ENCODE peak calls at places on chromosomes 2 and 18, in ten cellular contexts. M, O, A, X, J, R, B, D, N and W are unnamed samples.
A peak's percentile ranks its signal among the peaks of the same experiment; 100 is the strongest.

GRCh38 chr2:96759548-96759947 is 1.2 kb upstream of the CNNM4 start:
- DNase-seq in D (no peak), M (no peak), N (no peak), B (no peak), O (no peak), J (no peak), A (no peak), R (no peak), X (no peak), W (no peak)

GRCh38 chr2:215571693-215572092 is 135.8 kb upstream of the FN1 start:
- DNase-seq in A (no peak), N (no peak), B (no peak), X (no peak), O (no peak), J (no peak), M (no peak), D (no peak), R (no peak), W (no peak)

GRCh38 chr2:194155406-194155805 is 1501.6 kb upstream of the SLC39A10 start:
- DNase-seq in R (no peak), D (no peak), M (no peak), O (no peak), N (no peak), B (no peak), J (no peak), A (no peak), X (no peak), W (no peak)

GRCh38 chr2:236576978-236577377 is 7.4 kb downstream of the ACKR3 start:
- DNase-seq in B (no peak), N (no peak), M (no peak), J (no peak), O (no peak), A (no peak), D (no peak), R (no peak), X (no peak), W (no peak)

GRCh38 chr2:45929674-45930395 is 278.4 kb downstream of the PRKCE start:
- DNase-seq in B (no peak), J (no peak), A (no peak), N (no peak), D (no peak), M (no peak), R (no peak), O (no peak), X (no peak), W (no peak)

GRCh38 chr2:224552771-224553170 is 32.4 kb downstream of the CUL3 start:
- DNase-seq in D (no peak), O (no peak), M (no peak), A (no peak), R (no peak), X (no peak), N (no peak), B (no peak), J (no peak), W (no peak)

GRCh38 chr18:44823782-44824181 is 143.1 kb downstream of the SETBP1 start:
- DNase-seq in R (no peak), M (no peak), X (no peak), B (no peak), A (no peak), D (no peak), N (peak; percentile 48), O (no peak), J (no peak), W (no peak)

GRCh38 chr2:218323526-218324472 is 31.5 kb upstream of the TMBIM1 start:
- DNase-seq in O (no peak), D (peak; percentile 86), A (no peak), J (no peak), B (peak; percentile 31), X (no peak), M (no peak), R (peak; percentile 88), N (peak; percentile 60), W (no peak)

GRCh38 chr18:51867767-51868166 is 472.2 kb upstream of the DCC start:
- DNase-seq in X (no peak), R (no peak), J (no peak), O (no peak), N (no peak), B (no peak), A (no peak), D (no peak), M (no peak), W (no peak)

GRCh38 chr2:106851055-106851454 is 34.9 kb downstream of the ST6GAL2 start:
- DNase-seq in M (no peak), N (no peak), R (no peak), A (no peak), O (no peak), X (no peak), J (no peak), D (no peak), B (no peak), W (no peak)

GRCh38 chr18:24763765-24764548 is 303.5 kb downstream of the HRH4 start:
- DNase-seq in R (no peak), X (peak; percentile 12), B (peak; percentile 25), O (no peak), J (no peak), M (no peak), D (no peak), N (peak; percentile 16), A (no peak), W (no peak)

GRCh38 chr2:109479804-109480203 is 134.0 kb downstream of the SEPTIN10 start:
- DNase-seq in X (no peak), O (no peak), A (no peak), B (no peak), J (no peak), R (peak; percentile 45), N (no peak), D (no peak), M (no peak), W (no peak)

GRCh38 chr2:84901593-84902120 is 3.8 kb upstream of the TMSB10 start:
- DNase-seq in A (no peak), B (no peak), R (no peak), J (no peak), D (no peak), N (no peak), X (no peak), O (no peak), M (no peak), W (no peak)

GRCh38 chr18:51361130-51361860 is 163.8 kb upstream of the MEX3C start:
- DNase-seq in N (no peak), M (no peak), D (no peak), B (no peak), A (no peak), X (no peak), R (no peak), J (no peak), O (no peak), W (no peak)

GRCh38 chr18:30568333-30568732 is 474.2 kb downstream of the DSC3 start:
- DNase-seq in B (no peak), J (no peak), M (no peak), D (no peak), X (no peak), R (no peak), N (no peak), O (no peak), A (no peak), W (no peak)

DNA sequence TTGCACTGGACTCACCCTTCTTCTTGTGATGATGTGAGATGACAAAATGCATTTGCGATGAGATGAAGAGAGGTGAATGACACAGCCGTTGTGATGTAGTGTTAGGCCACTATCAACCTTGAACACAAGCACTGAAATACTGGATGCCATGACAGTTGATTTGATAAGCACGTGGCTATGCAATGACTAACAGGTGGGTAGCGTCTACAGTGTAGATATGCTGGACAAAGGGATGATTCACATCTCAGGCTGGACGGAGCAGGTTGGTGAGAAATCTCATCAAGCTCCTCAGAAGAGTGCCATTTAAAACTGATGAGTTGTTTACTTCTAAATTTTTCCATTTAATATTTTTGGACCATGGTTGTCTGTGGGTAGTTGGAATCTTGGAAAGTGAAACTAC is 375.8 kb upstream of the LYPD1 start:
- DNase-seq in N (no peak), J (no peak), O (no peak), B (no peak), A (no peak), D (no peak), R (no peak), M (no peak), X (no peak), W (no peak)
- H3K9me3 ChIP-seq in N (no peaks in the 10 kb centered on the region), J (no peaks in the 10 kb centered on the region), O (no peaks in the 10 kb centered on the region), B (no peaks in the 10 kb centered on the region), A (no peaks in the 10 kb centered on the region), D (no peaks in the 10 kb centered on the region), R (no peaks in the 10 kb centered on the region), M (no peaks in the 10 kb centered on the region), X (no peaks in the 10 kb centered on the region), W (no peaks in the 10 kb centered on the region)

DNA sequence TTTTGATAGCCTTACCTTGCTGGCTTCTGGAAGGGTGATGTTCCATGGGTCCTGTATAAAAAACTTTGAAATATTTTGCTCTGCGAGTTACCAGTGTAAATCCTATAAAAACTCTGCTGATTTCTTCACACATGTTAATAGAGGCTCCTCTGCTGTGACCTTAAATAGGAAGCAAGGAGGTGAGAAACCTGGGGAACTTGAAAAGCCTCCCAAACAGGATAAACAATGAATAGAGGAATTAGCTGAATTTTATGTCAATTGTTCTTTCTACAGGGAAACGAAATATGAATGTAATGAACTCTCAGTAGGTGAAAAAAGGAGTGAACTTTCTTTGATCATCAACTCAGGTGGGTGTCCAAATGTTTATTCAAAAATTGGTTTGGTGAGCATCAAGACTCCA is 10.8 kb upstream of the CCL20 start:
- DNase-seq in M (no peak), O (no peak), X (no peak), J (no peak), D (no peak), N (no peak), A (no peak), R (no peak), B (no peak), W (no peak)
- H3K9me3 ChIP-seq in M (no peaks in the 10 kb centered on the region), O (no peaks in the 10 kb centered on the region), X (no peaks in the 10 kb centered on the region), J (no peaks in the 10 kb centered on the region), D (no peaks in the 10 kb centered on the region), N (no peaks in the 10 kb centered on the region), A (no peaks in the 10 kb centered on the region), R (no peaks in the 10 kb centered on the region), B (no peaks in the 10 kb centered on the region), W (no peaks in the 10 kb centered on the region)

DNA sequence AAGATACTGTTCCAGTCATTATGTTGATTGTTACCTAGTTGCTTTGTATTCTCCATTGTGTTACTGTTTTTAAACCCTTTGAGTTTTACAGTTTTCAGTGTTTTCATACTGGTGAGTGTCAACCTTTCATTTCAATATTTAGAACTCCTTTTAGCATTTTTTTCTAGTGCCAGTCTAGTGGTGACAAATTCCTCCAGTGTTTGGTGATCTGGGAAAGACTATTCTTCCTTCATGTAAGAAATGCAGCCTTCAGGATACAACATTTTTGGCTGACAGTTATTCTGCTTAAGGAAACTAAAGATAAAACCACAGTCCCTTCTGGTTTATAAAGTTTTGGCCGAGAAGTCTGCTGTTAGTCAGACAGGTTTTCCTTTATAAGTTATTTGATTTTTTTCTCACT is 143.8 kb downstream of the ETAA1 start:
- DNase-seq in A (no peak), R (no peak), N (no peak), O (no peak), M (no peak), X (no peak), J (no peak), D (no peak), B (no peak), W (no peak)
- H3K9me3 ChIP-seq in A (peaks cover 2% of the 10 kb centered on the region), R (no peaks in the 10 kb centered on the region), N (no peaks in the 10 kb centered on the region), O (peaks cover 5% of the 10 kb centered on the region), M (peaks cover 7% of the 10 kb centered on the region), X (peaks cover 8% of the 10 kb centered on the region), J (no peaks in the 10 kb centered on the region), D (no peaks in the 10 kb centered on the region), B (peaks cover 7% of the 10 kb centered on the region), W (no peaks in the 10 kb centered on the region)

DNA sequence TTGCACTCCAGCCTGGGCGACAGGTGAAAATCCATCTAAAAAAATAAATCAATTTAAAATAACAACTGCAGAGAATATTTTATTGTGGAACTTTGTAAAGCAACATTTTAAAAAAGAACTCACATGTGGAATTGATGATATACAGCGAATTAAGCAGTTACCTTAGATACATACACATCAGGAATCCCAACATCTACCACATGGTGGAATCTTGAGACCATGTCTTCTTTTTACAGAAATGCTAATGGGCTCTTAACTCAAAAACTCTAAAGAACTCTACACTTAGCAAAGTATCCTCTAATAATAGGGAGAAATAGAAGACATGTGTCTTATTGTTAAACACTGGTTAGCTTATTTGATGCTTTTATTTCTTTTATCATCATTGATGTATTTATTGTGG is 373.6 kb downstream of the CDH7 start:
- DNase-seq in R (no peak), O (no peak), X (no peak), B (no peak), M (no peak), A (no peak), J (no peak), N (no peak), D (no peak), W (no peak)
- H3K9me3 ChIP-seq in R (no peaks in the 10 kb centered on the region), O (no peaks in the 10 kb centered on the region), X (no peaks in the 10 kb centered on the region), B (no peaks in the 10 kb centered on the region), M (peaks cover 15% of the 10 kb centered on the region), A (no peaks in the 10 kb centered on the region), J (no peaks in the 10 kb centered on the region), N (no peaks in the 10 kb centered on the region), D (no peaks in the 10 kb centered on the region), W (no peaks in the 10 kb centered on the region)